ENCODE peak calls at places on chromosomes 4 and X, in seven cellular contexts. J, S, C, Y, V, Z and T are unnamed samples.

GRCh38 chr4:85748654-85749053 is 273.7 kb downstream of the ARHGAP24 start:
- DNase-seq in J (no peak), S (peak; percentile 30), C (no peak), Y (no peak), V (no peak), Z (no peak), T (no peak)

GRCh38 chrX:47283015-47283771 is 50.4 kb downstream of the USP11 start:
- DNase-seq in J (peak; percentile 4), S (peak; percentile 81), C (no peak), Y (no peak), V (no peak), Z (no peak), T (no peak)

GRCh38 chr4:138103597-138104461 is 138.3 kb downstream of the SLC7A11 start:
- DNase-seq in J (no peak), S (no peak), C (no peak), Y (no peak), V (no peak), Z (no peak), T (no peak)

GRCh38 chr4:112881842-112882241 is 167.6 kb upstream of the ANK2 start:
- DNase-seq in J (no peak), S (peak; percentile 25), C (no peak), Y (no peak), V (no peak), Z (no peak), T (no peak)

GRCh38 chr4:47122592-47123291 is 91.4 kb downstream of the GABRB1 start:
- DNase-seq in J (peak; percentile 69), S (peak; percentile 57), C (no peak), Y (peak; percentile 39), V (peak; percentile 51), Z (no peak), T (peak; percentile 68)

GRCh38 chr4:138655970-138656369 is 359.6 kb upstream of the NOCT start:
- DNase-seq in J (no peak), S (no peak), C (no peak), Y (no peak), V (no peak), Z (no peak), T (no peak)

GRCh38 chr4:156362581-156362980 is 408.9 kb upstream of the CTSO start:
- DNase-seq in J (no peak), S (peak; percentile 50), C (no peak), Y (no peak), V (no peak), Z (no peak), T (no peak)

GRCh38 chrX:37686348-37686736 is 751 bp downstream of the XK start:
- DNase-seq in J (no peak), S (no peak), C (no peak), Y (no peak), V (no peak), Z (no peak), T (no peak)

GRCh38 chrX:98338544-98338943 is 1454.8 kb downstream of the RPA4 start:
- DNase-seq in J (no peak), S (no peak), C (no peak), Y (no peak), V (no peak), Z (no peak), T (no peak)

DNA sequence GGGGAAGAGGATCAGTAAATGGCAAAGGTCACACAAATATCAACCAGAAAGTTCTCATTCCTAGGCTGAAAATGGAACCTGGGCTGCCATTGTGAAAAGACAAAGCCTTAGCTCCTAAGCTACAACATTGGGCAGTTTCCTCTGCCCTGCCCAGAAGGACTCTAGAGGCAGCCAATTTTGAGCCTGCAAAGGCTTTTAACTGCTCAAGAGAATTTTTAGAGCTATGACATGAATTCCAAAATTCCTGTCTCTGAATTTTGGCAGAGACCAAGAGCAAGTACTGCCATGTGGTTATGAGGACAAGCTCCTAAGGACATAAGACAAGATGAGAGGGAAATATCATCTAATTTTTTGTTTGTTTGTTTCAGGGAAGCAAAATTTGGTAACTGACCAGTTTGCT is 29.6 kb upstream of the IGFBP7 start:
- DNase-seq in J (no peak), S (no peak), C (no peak), Y (no peak), V (no peak), Z (no peak), T (no peak)
- H3K4me3 ChIP-seq in J (no peak overlapping the region), S (no peak overlapping the region), C (no peak overlapping the region), Y (no peak overlapping the region), V (no peak overlapping the region), Z (no peak overlapping the region), T (no peak overlapping the region)

DNA sequence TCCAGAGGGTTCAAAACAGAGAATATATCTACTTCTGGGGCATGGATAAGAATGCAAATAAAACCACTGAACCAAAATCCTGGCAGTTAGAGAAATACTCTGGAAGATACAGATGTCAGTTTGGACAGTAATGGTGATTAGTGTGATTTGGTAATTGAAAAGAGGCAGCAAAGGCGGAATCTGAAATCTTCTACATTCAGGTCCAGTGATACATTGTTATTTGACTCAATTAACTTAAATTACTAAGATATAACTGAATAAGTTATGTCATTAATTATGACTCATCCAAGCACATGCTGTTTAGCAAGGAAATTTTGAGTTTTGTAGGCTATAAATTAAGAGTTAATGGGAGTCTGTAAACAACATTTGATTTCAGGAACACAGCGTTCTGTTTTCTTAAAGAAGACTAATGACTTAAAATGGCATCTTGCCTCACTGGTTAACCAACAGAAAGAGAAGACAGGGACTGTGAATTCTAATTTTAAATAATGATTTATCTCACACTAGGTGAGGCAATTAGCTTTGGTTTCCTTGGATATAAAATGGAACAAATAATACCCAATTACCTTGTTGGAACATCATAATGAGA is 937.1 kb downstream of the PDHA2 start:
- DNase-seq in J (no peak), S (no peak), C (no peak), Y (no peak), V (no peak), Z (no peak), T (no peak)
- H3K27ac ChIP-seq in J (no peak overlapping the region), S (no peak overlapping the region), C (no peak overlapping the region), Y (no peak overlapping the region), V (no peak overlapping the region), Z (no peak overlapping the region), T (no peak overlapping the region)

DNA sequence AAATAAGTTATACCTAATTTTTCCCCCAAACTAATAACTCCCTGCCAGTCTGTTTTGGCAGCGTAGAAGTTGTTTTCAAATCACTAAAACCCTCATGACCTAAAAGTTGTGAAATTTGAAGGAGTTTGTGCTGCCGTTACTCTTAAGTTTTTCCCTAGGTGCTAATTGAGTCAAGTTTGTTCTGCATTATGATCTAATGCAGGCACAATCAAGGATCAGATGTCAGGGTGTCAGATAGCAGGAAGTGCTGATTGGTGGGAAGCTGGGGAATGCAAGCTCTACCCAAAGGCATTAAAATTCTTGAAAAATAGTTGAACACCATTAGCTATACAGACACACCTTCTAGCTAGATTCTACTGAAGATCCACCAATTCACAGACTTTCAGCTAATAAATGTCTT is 51.9 kb downstream of the ARX start:
- DNase-seq in J (peak; percentile 4), S (no peak), C (no peak), Y (no peak), V (no peak), Z (no peak), T (no peak)
- H3K4me1 ChIP-seq in J (no peaks in the 10 kb centered on the region), S (no peaks in the 10 kb centered on the region), C (no peaks in the 10 kb centered on the region), Y (no peaks in the 10 kb centered on the region), V (no peaks in the 10 kb centered on the region), Z (no peaks in the 10 kb centered on the region), T (no peaks in the 10 kb centered on the region)

DNA sequence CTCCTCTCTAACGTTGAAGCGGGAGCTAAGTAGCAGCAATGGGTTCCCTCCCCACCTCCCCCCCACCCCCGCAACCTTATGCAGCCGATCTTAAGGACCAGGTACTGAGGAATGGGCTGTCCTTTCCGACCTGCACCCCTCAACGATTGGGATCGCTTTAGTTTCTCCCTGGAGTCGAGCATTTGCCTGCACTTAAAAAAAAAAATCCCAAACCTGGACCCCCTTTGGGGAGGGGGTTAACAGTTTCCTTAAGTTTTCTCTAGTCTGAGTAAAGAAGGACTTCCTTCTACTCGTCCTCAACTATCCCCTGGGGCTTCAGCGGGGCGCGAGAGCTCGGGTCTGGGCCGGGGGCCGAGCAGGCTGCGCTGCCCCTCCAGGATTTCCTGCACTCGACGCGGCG is 25.7 kb upstream of the BCORL1 start:
- DNase-seq in J (no peak), S (no peak), C (no peak), Y (no peak), V (no peak), Z (no peak), T (no peak)
- H3K4me3 ChIP-seq in J (peak overlapping the region; percentile 26), S (peak overlapping the region; percentile 58), C (peak overlapping the region; percentile 7), Y (peak overlapping the region; percentile 42), V (peak overlapping the region; percentile 70), Z (peak overlapping the region; percentile 64), T (peak overlapping the region; percentile 27)

GRCh38 chr4:38124961-38125360 is 164.8 kb downstream of the PTTG2 start:
- DNase-seq in J (no peak), S (no peak), C (no peak), Y (no peak), V (no peak), Z (no peak), T (no peak)

GRCh38 chr4:38123555-38123954 is 163.4 kb downstream of the PTTG2 start:
- DNase-seq in J (no peak), S (no peak), C (no peak), Y (no peak), V (no peak), Z (no peak), T (no peak)

GRCh38 chr4:38128478-38129451 is 168.6 kb downstream of the PTTG2 start:
- DNase-seq in J (no peak), S (peak; percentile 93), C (no peak), Y (no peak), V (peak; percentile 59), Z (no peak), T (peak; percentile 49)

GRCh38 chr4:38129452-38129830 is 169.2 kb downstream of the PTTG2 start:
- DNase-seq in J (no peak), S (no peak), C (no peak), Y (no peak), V (no peak), Z (no peak), T (no peak)

GRCh38 chr4:38125816-38126215 is 165.6 kb downstream of the PTTG2 start:
- DNase-seq in J (no peak), S (peak; percentile 45), C (no peak), Y (no peak), V (no peak), Z (no peak), T (no peak)
- H3K27ac ChIP-seq in J (no peak overlapping the region), S (no peak overlapping the region), C (no peak overlapping the region), Y (no peak overlapping the region), V (no peak overlapping the region), Z (no peak overlapping the region), T (no peak overlapping the region)